ENCODE peak calls at places on chromosomes 12 and 14, in ten cellular contexts. M is CD4-positive, CD25-positive, alpha-beta regulatory T cell; O is dorsolateral prefrontal cortex; J is endothelial cell of umbilical vein; P is GM23248; C is SK-N-SH; N is fibroblast of pulmonary artery; A is AG10803; B is right cardiac atrium; R is left ventricle myocardium inferior. L is an unnamed sample.

GRCh38 chr12:88753074-88753473 is 172.8 kb upstream of the KITLG start:
- DNase-seq in M (no peak), O (no peak), J (peak), P (peak), C (no peak), N (peak), A (peak), B (no peak), R (no peak), L (peak)

GRCh38 chr12:16003460-16003859 is 92.3 kb downstream of the DERA start:
- DNase-seq in M (no peak), O (no peak), J (no peak), P (no peak), C (no peak), N (no peak), A (no peak), B (no peak), R (no peak), L (no peak)

GRCh38 chr12:15928870-15929571 is 17.9 kb downstream of the DERA start:
- DNase-seq in M (no peak), O (no peak), J (no peak), P (peak), C (no peak), N (no peak), A (no peak), B (peak), R (peak), L (no peak)

GRCh38 chr12:114920828-114921579 is 237.0 kb upstream of the TBX3 start:
- DNase-seq in M (no peak), O (no peak), J (no peak), P (peak), C (no peak), N (peak), A (peak), B (no peak), R (no peak), L (peak)

GRCh38 chr12:22656835-22657234 is 31.9 kb downstream of the ETNK1 start:
- DNase-seq in M (no peak), O (no peak), J (no peak), P (no peak), C (no peak), N (no peak), A (no peak), B (no peak), R (no peak), L (no peak)

GRCh38 chr12:6843118-6843902 is 2.6 kb downstream of the GNB3 start:
- DNase-seq in M (no peak), O (no peak), J (no peak), P (no peak), C (peak), N (no peak), A (no peak), B (no peak), R (no peak), L (no peak)

GRCh38 chr14:69349091-69349777 is 48.9 kb downstream of the ERH start:
- DNase-seq in M (no peak), O (no peak), J (no peak), P (no peak), C (no peak), N (no peak), A (no peak), B (no peak), R (no peak), L (no peak)

GRCh38 chr12:113867258-113867657 is 98.9 kb downstream of the RBM19 start:
- DNase-seq in M (no peak), O (no peak), J (no peak), P (peak), C (peak), N (peak), A (peak), B (no peak), R (no peak), L (peak)

GRCh38 chr12:64427988-64428387 is 23.8 kb downstream of the XPOT start:
- DNase-seq in M (no peak), O (no peak), J (no peak), P (no peak), C (no peak), N (no peak), A (no peak), B (no peak), R (no peak), L (no peak)

GRCh38 chr14:33404054-33404453 is 465.4 kb downstream of the NPAS3 start:
- DNase-seq in M (no peak), O (no peak), J (peak), P (peak), C (no peak), N (peak), A (peak), B (no peak), R (no peak), L (peak)

GRCh38 chr12:6461401-6462233 is 8.9 kb downstream of the VAMP1 start:
- DNase-seq in M (peak), O (no peak), J (no peak), P (no peak), C (no peak), N (no peak), A (no peak), B (peak), R (no peak), L (no peak)

GRCh38 chr12:49294086-49294803 is 702 bp upstream of the PRPH start:
- DNase-seq in M (no peak), O (no peak), J (no peak), P (no peak), C (peak), N (no peak), A (no peak), B (no peak), R (no peak), L (no peak)

GRCh38 chr12:229441-230191 is 15.7 kb upstream of the SLC6A12 start:
- DNase-seq in M (no peak), O (no peak), J (no peak), P (no peak), C (no peak), N (no peak), A (no peak), B (no peak), R (no peak), L (no peak)

GRCh38 chr14:78254911-78255431 is 84.8 kb downstream of the NRXN3 start:
- DNase-seq in M (no peak), O (no peak), J (no peak), P (peak), C (no peak), N (no peak), A (peak), B (no peak), R (no peak), L (no peak)

GRCh38 chr14:92783813-92784431 is 10.2 kb upstream of the GOLGA5 start:
- DNase-seq in M (no peak), O (no peak), J (peak), P (peak), C (peak), N (peak), A (peak), B (no peak), R (no peak), L (peak)

DNA sequence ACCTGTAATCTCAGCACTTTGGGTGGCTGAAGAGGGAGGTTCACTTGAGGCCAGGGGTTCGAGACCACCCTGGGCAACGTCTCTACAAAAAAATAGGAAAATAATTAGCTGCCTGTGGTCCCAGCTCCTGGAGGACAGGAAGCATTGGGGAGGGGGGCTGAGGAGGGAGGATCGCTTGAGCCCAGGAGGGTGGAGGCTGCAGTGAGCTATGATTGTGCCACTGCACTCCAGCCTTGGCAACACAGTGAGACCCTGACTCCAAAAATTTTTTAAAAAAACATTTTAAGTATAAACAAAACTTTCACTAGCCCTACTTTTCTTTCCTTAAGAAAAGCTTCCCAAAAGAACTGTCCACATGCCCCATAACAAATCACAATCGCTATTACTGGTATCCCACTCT is 1.6 kb downstream of the L2HGDH start:
- DNase-seq in M (no peak), O (no peak), J (no peak), P (no peak), C (no peak), N (no peak), A (no peak), B (no peak), R (no peak), L (no peak)
- H3K4me3 ChIP-seq in M (no peak), O (peak), J (no peak), P (no peak), C (no peak), N (no peak), A (no peak), B (no peak), R (no peak), L (no peak)

DNA sequence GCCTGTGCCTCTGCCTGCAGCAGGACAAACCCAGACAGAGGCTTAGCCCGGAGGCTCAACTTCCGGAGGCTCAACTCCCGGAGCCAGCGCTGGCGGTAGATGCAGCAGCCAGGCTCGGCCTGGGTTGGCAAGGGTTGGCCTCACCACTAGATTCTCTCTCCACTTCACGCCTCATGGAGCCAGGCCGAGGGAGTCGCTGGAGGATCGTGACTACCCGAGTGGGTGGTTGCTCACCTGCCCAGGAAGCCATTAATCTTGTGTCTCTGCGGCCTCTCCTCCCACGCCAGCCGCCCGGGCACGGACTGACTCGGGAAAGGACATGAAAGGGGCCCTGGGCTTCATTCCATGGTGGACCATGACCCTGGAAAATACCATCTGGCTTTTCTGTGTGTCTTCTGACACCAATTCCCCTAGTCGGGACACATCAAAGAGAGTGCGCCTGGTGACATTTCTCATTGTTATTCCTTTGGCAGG is 20.8 kb downstream of the ESRRB start:
- DNase-seq in M (no peak), O (no peak), J (no peak), P (no peak), C (no peak), N (no peak), A (no peak), B (no peak), R (no peak), L (no peak)
- H3K4me3 ChIP-seq in M (no peak), O (no peak), J (no peak), P (no peak), C (no peak), N (no peak), A (no peak), B (no peak), R (no peak), L (no peak)

GRCh38 chr12:130714091-130714590 is 2.0 kb downstream of the RIMBP2 start:
- DNase-seq in M (no peak), O (no peak), J (no peak), P (no peak), C (peak), N (no peak), A (no peak), B (no peak), R (no peak), L (peak)
- H3K4me3 ChIP-seq in M (no peak), O (peak), J (no peak), P (no peak), C (no peak), N (no peak), A (peak), B (peak), R (peak), L (no peak)

GRCh38 chr12:42691991-42692557 is 102.5 kb upstream of the PRICKLE1 start:
- DNase-seq in M (no peak), O (no peak), J (no peak), P (no peak), C (no peak), N (no peak), A (no peak), B (no peak), R (no peak), L (no peak)
- H3K4me3 ChIP-seq in M (no peak), O (no peak), J (no peak), P (no peak), C (no peak), N (no peak), A (no peak), B (peak), R (peak), L (no peak)

DNA sequence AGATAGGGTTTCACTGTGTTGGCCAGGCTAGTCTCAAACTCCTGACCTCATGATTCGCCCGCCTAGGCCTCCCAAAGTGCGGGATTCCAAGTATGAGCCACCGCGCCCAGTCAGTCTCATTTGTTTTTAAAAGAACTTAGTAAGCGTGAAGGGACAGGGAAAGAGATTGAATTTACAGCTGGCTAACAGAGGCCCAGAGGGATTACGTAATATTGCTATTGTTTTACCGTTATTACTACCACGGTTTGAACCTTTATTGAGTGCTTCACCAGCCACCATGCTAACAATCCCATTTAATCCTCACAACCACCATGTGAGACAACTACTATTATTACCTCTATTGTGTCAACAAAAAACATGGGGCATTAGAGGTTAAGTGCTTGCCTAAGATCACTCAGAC is 26.7 kb upstream of the BLTP3B start:
- DNase-seq in M (no peak), O (no peak), J (no peak), P (no peak), C (no peak), N (no peak), A (no peak), B (no peak), R (no peak), L (no peak)
- H3K4me3 ChIP-seq in M (no peak), O (no peak), J (no peak), P (no peak), C (no peak), N (no peak), A (no peak), B (no peak), R (no peak), L (no peak)